ENCODE peak calls at places on chromosomes 12 and 14, in nine cellular contexts. Q, I, U, Z, M, D, V, Y and O are unnamed samples. For H3K4me1 and H3K36me3, the result is how much of the 10 kb centered on the place peaks cover.

GRCh38 chr12:62813031-62813829 is 121.7 kb downstream of the PPM1H start:
- DNase-seq in U (peak), Y (peak), I (no peak), Q (peak), V (peak), D (no peak), Z (peak), M (peak), O (no peak)

GRCh38 chr12:71041481-71041880 is 116.3 kb downstream of the TSPAN8 start:
- DNase-seq in Q (no peak), D (no peak), I (no peak), U (no peak), V (no peak), M (no peak), Y (no peak), Z (no peak), O (no peak)

GRCh38 chr14:99393059-99393655 is 87.5 kb downstream of the SETD3 start:
- DNase-seq in M (peak), V (no peak), Y (no peak), Z (no peak), Q (no peak), U (peak), D (no peak), I (no peak), O (no peak)

GRCh38 chr12:91958816-91959215 is 186.8 kb downstream of the BTG1 start:
- DNase-seq in Y (no peak), Z (no peak), M (peak), U (no peak), Q (no peak), V (no peak), I (no peak), D (no peak), O (no peak)

GRCh38 chr12:47844264-47845020 is 24.7 kb upstream of the HDAC7 start:
- DNase-seq in I (no peak), Q (peak), M (peak), Z (no peak), Y (peak), U (no peak), V (no peak), D (peak), O (no peak)

GRCh38 chr14:104286086-104286485 is 147.7 kb downstream of the KIF26A start:
- DNase-seq in U (no peak), D (no peak), I (peak), Q (no peak), Z (no peak), M (no peak), Y (no peak), V (no peak), O (no peak)

GRCh38 chr12:132389526-132390286 is 60.3 kb upstream of the GALNT9 start:
- DNase-seq in M (no peak), D (no peak), V (no peak), U (no peak), I (no peak), Z (no peak), Y (peak), Q (no peak), O (no peak)

GRCh38 chr14:28709571-28710305 is 56.8 kb upstream of the FOXG1 start:
- DNase-seq in Z (no peak), V (no peak), M (no peak), Y (no peak), I (no peak), U (no peak), D (no peak), Q (no peak), O (no peak)

GRCh38 chr12:119202121-119202527 is 23.4 kb downstream of the HSPB8 start:
- DNase-seq in M (no peak), U (no peak), Z (no peak), D (no peak), I (no peak), V (no peak), Y (no peak), Q (peak), O (no peak)

GRCh38 chr14:97408937-97409860 is 612.0 kb downstream of the VRK1 start:
- DNase-seq in D (no peak), M (no peak), U (peak), I (no peak), Z (no peak), Q (no peak), Y (no peak), V (no peak), O (no peak)

GRCh38 chr12:113886721-113887120 is 79.4 kb downstream of the RBM19 start:
- DNase-seq in M (no peak), D (no peak), Z (no peak), Y (no peak), U (no peak), I (no peak), V (no peak), Q (no peak), O (no peak)

GRCh38 chr12:32036477-32037263 is 70.0 kb upstream of the BICD1 start:
- DNase-seq in Z (no peak), I (no peak), Q (no peak), M (no peak), V (no peak), U (no peak), D (no peak), Y (no peak), O (no peak)

GRCh38 chr12:73161970-73162369 is 889.8 kb downstream of the TRHDE start:
- DNase-seq in U (no peak), D (no peak), Y (no peak), M (no peak), Q (no peak), I (no peak), Z (no peak), V (no peak), O (no peak)

GRCh38 chr12:127280393-127281275 is 986.3 kb upstream of the TMEM132C start:
- DNase-seq in Q (peak), D (no peak), Z (peak), M (peak), I (peak), U (peak), Y (no peak), V (no peak), O (no peak)

GRCh38 chr12:107415834-107416233 is 269.8 kb upstream of the PWP1 start:
- DNase-seq in D (no peak), U (no peak), Z (no peak), V (no peak), I (no peak), Q (no peak), M (peak), Y (no peak), O (no peak)

GRCh38 chr12:46921754-46922113 is 95.9 kb upstream of the SLC38A4 start:
- DNase-seq in Q (no peak), M (peak), D (no peak), Z (no peak), U (no peak), I (no peak), Y (no peak), V (no peak), O (no peak)

GRCh38 chr12:98260276-98260675 is 255.1 kb upstream of the TMPO start:
- DNase-seq in Z (no peak), U (no peak), Y (no peak), Q (no peak), D (no peak), M (no peak), I (no peak), V (no peak), O (no peak)

GRCh38 chr12:6620137-6620884 is 13.1 kb upstream of the CHD4 start:
- DNase-seq in U (peak), Z (peak), M (peak), I (peak), Y (no peak), D (no peak), V (no peak), Q (no peak), O (no peak)

GRCh38 chr12:109625131-109625559 is 51.6 kb downstream of the MVK start:
- DNase-seq in V (peak), I (no peak), M (peak), U (no peak), Y (no peak), Q (no peak), D (no peak), Z (no peak), O (no peak)

GRCh38 chr14:105999361-106000028 is 473.1 kb downstream of the TMEM121 start:
- DNase-seq in U (peak), Z (no peak), Y (no peak), D (no peak), M (peak), V (peak), Q (peak), I (peak), O (peak)

GRCh38 chr14:51490205-51490604 is 161.5 kb upstream of the FRMD6 start:
- DNase-seq in Y (no peak), M (peak), Z (no peak), Q (no peak), I (no peak), D (no peak), V (no peak), U (no peak), O (no peak)

GRCh38 chr12:44674866-44675265 is 201.2 kb downstream of the NELL2 start:
- DNase-seq in Z (no peak), I (no peak), M (no peak), V (no peak), U (no peak), Y (no peak), D (no peak), Q (no peak), O (no peak)

GRCh38 chr12:56684745-56685369 is 3.2 kb downstream of the PTGES3 start:
- DNase-seq in D (no peak), I (no peak), Y (no peak), U (peak), M (peak), Q (no peak), Z (no peak), V (no peak), O (peak)

GRCh38 chr14:52730708-52731111 is 744 bp downstream of the STYX start:
- DNase-seq in M (peak), Z (no peak), V (no peak), Q (no peak), U (no peak), I (no peak), D (no peak), Y (no peak), O (no peak)

GRCh38 chr12:93351726-93352125 is 26.0 kb upstream of the NUDT4 start:
- DNase-seq in Y (no peak), D (no peak), U (no peak), Z (no peak), Q (no peak), I (no peak), M (no peak), V (no peak), O (no peak)

DNA sequence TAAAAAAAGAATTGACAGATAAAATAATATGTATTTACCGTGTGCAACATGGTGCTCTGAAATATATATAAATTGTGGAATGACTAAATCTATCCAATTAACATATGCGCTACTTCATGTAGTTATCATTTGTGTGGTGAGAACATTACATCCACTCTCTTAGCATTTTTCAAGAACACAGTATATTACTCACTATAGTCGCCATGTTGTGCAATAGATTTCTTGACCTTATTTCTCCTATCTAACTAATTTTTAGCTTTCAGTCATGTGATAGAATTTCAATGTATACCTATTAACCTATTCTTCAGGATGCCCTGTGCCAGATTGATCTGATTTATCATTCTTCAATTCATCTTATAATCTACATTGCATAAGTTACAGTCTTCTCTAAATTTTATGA is 178.6 kb downstream of the BCAT1 start:
- DNase-seq in D (no peak), Q (no peak), Y (no peak), Z (no peak), I (no peak), M (peak), U (no peak), V (no peak), O (no peak)
- H3K27ac ChIP-seq in D (no peak), Q (no peak), Y (no peak), Z (no peak), I (no peak), M (no peak), U (no peak), V (no peak), O (no peak)

DNA sequence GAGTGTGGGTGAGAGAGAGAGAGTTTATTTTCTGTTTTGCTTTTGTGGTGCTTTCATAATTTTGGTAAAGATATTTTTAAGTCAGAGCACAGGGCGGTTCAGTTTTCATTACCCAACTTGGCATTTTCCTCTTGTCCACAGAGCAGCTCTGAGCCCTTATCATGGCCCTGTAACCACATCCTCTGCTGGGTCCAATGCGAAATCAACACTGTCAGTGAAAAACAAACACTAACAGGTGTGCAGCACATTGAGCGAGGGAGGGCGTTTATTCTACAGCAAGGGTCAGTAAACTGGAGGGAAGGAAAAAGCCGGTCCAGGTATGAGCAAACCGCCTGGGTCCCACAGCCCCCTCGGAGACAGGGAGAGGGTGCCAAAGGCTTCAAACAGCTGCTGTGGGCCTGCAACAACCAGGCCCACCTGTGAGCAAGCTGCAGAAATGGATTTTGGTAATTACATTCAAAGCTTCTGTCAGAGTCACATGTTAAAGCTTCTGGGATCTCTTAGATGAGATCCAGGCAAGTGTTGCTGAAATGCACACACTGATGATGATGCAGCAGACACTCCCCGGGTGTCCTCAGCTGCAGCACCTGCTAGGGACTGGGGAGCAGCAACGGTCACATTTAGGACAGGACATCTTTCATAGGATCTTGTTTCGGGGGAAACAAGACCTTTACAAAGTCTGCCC is 132.7 kb upstream of the DYRK2 start:
- DNase-seq in Y (no peak), V (peak), I (peak), U (peak), Q (no peak), D (no peak), Z (no peak), M (no peak), O (no peak)
- H3K4me1 ChIP-seq in Y (under half), V (under half), I (under half), U (under half), Q (under half), D (under half), Z (under half), M (under half), O (under half)

DNA sequence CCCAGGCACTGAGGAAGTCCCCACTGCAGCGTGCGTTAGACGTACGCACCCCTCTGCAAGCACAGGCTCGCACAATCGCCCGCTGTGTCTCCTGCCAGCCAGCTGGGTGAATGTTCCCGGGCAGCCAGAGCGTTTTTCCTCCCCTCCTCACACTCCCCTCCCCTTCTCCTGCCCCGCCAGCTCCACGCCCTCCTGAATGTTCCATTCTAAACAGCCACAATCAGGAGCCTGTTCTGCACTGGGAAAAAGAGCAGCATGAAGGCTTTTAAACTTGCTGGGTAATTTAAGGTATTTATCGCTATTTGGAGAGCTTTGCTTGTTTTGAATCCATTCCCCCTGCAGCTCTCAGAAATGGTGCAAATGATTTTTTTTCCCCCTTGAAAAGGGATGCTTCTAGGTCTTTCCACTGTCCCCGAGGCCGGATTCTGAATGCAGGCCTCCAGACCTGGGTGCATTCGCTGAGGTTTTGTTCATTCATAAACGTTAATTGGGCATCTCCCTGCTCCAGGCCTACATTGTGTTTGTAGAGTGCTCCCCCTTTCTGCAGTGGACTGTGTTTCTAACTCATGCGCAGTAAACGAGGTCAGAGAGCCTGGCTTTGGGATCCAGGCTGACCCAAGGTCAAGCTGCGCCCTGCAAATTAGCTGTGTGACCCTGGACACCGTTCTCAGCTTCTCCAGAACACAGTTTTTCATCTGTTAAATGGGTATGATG is 212.5 kb downstream of the CHST11 start:
- DNase-seq in V (peak), U (no peak), Z (peak), Q (peak), M (no peak), D (peak), I (no peak), Y (peak), O (no peak)
- H3K36me3 ChIP-seq in V (under half), U (under half), Z (under half), Q (under half), M (under half), D (under half), I (under half), Y (under half), O (under half)

DNA sequence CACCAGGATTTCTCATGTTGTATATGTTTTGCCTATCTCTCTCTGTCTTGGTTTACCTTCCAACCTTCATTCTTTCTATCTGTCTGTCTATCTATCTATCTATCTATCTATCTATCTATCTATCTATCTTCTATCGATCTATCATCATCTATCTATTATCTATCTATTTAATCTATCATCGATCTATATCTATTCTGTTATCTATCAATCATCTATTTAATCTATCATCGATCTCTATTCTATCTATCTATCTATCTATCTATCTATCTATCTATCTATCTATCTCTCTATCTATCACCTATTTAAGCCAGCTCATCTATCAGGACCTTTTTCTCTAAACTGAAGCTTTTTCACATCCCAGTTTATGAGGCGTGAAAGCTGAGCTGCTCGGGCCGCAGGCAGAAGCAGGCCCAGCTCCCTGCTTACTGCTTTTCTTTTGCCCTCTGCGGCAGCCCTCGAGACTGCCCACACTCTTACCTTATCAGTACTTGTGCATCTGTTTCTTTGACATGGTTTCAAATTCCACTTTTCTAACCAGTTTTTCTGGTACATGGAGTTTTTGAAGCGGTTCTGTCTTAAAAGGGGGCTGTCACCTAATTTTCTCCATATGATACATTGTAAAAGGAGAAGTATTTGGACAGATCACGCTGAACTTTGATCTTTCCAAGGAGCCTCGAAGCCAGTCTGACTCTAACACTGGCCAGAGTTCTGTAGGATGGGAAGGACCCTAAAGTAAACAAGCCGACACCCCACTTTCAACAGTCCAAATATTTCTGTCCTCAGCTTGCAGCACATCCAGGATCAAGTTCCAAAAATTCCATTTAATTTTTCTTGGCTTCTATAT is 44.4 kb upstream of the GSG1 start:
- DNase-seq in U (no peak), I (no peak), Q (peak), M (no peak), D (no peak), Y (no peak), Z (no peak), V (no peak), O (no peak)
- H3K27ac ChIP-seq in U (no peak), I (no peak), Q (no peak), M (no peak), D (no peak), Y (peak), Z (no peak), V (peak), O (peak)

GRCh38 chr12:122661938-122662337 is 41.2 kb downstream of the HCAR2 start:
- DNase-seq in Y (no peak), Z (no peak), V (no peak), M (no peak), Q (no peak), I (no peak), U (no peak), D (no peak), O (no peak)

GRCh38 chr12:122665349-122665748 is 37.8 kb downstream of the HCAR2 start:
- DNase-seq in M (no peak), Q (no peak), U (no peak), Z (no peak), Y (no peak), V (no peak), I (no peak), D (no peak), O (no peak)

GRCh38 chr12:122668268-122668667 is 34.9 kb downstream of the HCAR2 start:
- DNase-seq in M (no peak), Z (no peak), U (no peak), D (no peak), Q (no peak), Y (no peak), I (no peak), V (no peak), O (no peak)

GRCh38 chr12:122669397-122670070 is 33.6 kb downstream of the HCAR2 start:
- DNase-seq in Q (no peak), Y (no peak), Z (no peak), V (no peak), I (no peak), M (peak), U (no peak), D (no peak), O (no peak)

DNA sequence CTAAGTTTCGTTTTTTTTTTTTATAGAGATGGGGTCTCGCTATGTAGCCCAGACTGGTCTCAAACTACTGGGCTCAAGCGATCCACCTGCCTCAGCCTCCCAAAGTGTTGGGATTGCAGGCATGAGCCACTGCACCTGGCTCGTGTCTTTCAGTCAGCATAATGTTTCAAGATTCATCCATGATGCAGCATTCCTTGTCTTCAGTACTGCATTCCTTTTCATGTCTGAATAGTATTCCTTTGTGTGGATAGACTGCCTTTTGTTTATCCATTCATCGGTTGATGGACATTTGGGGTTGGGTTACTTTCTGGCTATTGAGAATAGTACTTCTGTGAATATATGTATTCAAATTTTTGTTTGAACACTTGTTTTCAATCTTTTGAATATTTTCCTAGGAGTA is 37.4 kb downstream of the HCAR2 start:
- DNase-seq in Y (no peak), Q (no peak), V (no peak), M (no peak), Z (no peak), U (no peak), I (no peak), D (no peak), O (no peak)
- H3K4me1 ChIP-seq in Y (under half), Q (under half), V (under half), M (under half), Z (under half), U (under half), I (under half), D (under half), O (under half)

GRCh38 chr12:76810690-76811434 is 46.9 kb downstream of the ZDHHC17 start:
- DNase-seq in U (no peak), V (no peak), Q (no peak), Y (no peak), Z (no peak), D (no peak), I (no peak), M (no peak), O (no peak)

GRCh38 chr12:76813972-76814371 is 50.1 kb downstream of the ZDHHC17 start:
- DNase-seq in U (no peak), M (no peak), Q (no peak), V (no peak), I (no peak), D (no peak), Y (no peak), Z (no peak), O (no peak)
- H3K36me3 ChIP-seq in U (under half), M (under half), Q (under half), V (half or more), I (under half), D (under half), Y (under half), Z (under half), O (under half)

GRCh38 chr14:68677476-68677875 is 115.4 kb downstream of the ZFP36L1 start:
- DNase-seq in Y (peak), M (no peak), V (no peak), Z (no peak), I (no peak), D (no peak), Q (no peak), U (no peak), O (no peak)
- H3K27ac ChIP-seq in Y (no peak), M (no peak), V (no peak), Z (no peak), I (no peak), D (no peak), Q (no peak), U (no peak), O (no peak)

GRCh38 chr14:55607386-55607785 is 27.4 kb downstream of the KTN1 start:
- DNase-seq in Q (no peak), D (no peak), U (no peak), M (no peak), V (no peak), Y (no peak), I (no peak), Z (no peak), O (no peak)
- H3K4me1 ChIP-seq in Q (under half), D (under half), U (under half), M (under half), V (half or more), Y (under half), I (under half), Z (under half), O (under half)